ENCODE peak calls at places on chromosomes 3 and 15, in five cellular contexts. Y is dermis blood vessel endothelial cell, P is Calu3, C is colonic mucosa, K is NCI-H69. S is an unnamed sample.

GRCh38 chr15:62608369-62608768 is 434.2 kb upstream of the TPM1 start:
- DNase-seq in K (no peak), Y (no peak), P (no peak), C (no peak), S (no peak)

GRCh38 chr3:76405196-76405595 is 619.8 kb upstream of the ZNF717 start:
- DNase-seq in C (no peak), K (no peak), Y (no peak), P (no peak), S (no peak)

GRCh38 chr3:149688122-149688757 is 30.4 kb upstream of the WWTR1 start:
- DNase-seq in P (peak), C (no peak), K (peak), Y (no peak), S (no peak)

GRCh38 chr3:149506540-149506939 is 32.0 kb downstream of the TM4SF4 start:
- DNase-seq in Y (peak), K (no peak), P (no peak), C (no peak), S (no peak)

GRCh38 chr3:129553771-129554170 is 10.8 kb downstream of the H1-8 start:
- DNase-seq in P (no peak), K (peak), C (no peak), Y (no peak), S (no peak)

GRCh38 chr15:74426404-74427281 is 7.1 kb downstream of the SEMA7A start:
- DNase-seq in C (no peak), K (no peak), P (no peak), Y (no peak), S (no peak)

GRCh38 chr3:184568918-184569829 is 7.6 kb downstream of the EPHB3 start:
- DNase-seq in K (peak), C (peak), Y (peak), P (peak), S (no peak)

GRCh38 chr3:70749122-70749521 is 436.7 kb upstream of the MDFIC2 start:
- DNase-seq in K (no peak), P (no peak), C (no peak), Y (no peak), S (no peak)

GRCh38 chr15:31265090-31265870 is 61.4 kb upstream of the KLF13 start:
- DNase-seq in K (peak), P (no peak), C (peak), Y (no peak), S (no peak)

GRCh38 chr3:49158108-49158709 is 7.9 kb downstream of the CCDC71 start:
- DNase-seq in K (peak), Y (peak), C (peak), P (peak), S (peak)

GRCh38 chr15:80744411-80744810 is 34.8 kb upstream of the CEMIP start:
- DNase-seq in Y (no peak), K (no peak), C (no peak), P (no peak), S (no peak)

GRCh38 chr3:140733623-140734022 is 55.8 kb downstream of the TRIM42 start:
- DNase-seq in C (no peak), Y (no peak), K (no peak), P (no peak), S (no peak)

GRCh38 chr3:18740631-18741583 is 315.8 kb upstream of the SATB1 start:
- DNase-seq in Y (no peak), C (peak), P (no peak), K (no peak), S (peak)

GRCh38 chr3:182597621-182598041 is 195.7 kb upstream of the ATP11B start:
- DNase-seq in Y (no peak), C (no peak), P (peak), K (no peak), S (no peak)

GRCh38 chr3:65508743-65509422 is 529.8 kb downstream of the MAGI1 start:
- DNase-seq in K (peak), C (no peak), Y (no peak), P (no peak), S (no peak)

GRCh38 chr3:54185740-54186139 is 63.4 kb downstream of the CACNA2D3 start:
- DNase-seq in P (no peak), C (no peak), Y (no peak), K (no peak), S (no peak)

GRCh38 chr3:15015456-15015855 is 49.7 kb downstream of the MRPS25 start:
- DNase-seq in C (no peak), K (no peak), Y (no peak), P (no peak), S (no peak)

GRCh38 chr15:63896336-63897115 is 62.8 kb upstream of the HERC1 start:
- DNase-seq in Y (peak), P (peak), C (peak), K (no peak), S (peak)

GRCh38 chr3:194203482-194204035 is 67.6 kb downstream of the HES1 start:
- DNase-seq in P (no peak), K (peak), Y (no peak), C (no peak), S (peak)

GRCh38 chr3:46987485-46988401 is 8.3 kb downstream of the NBEAL2 start:
- DNase-seq in Y (peak), C (peak), P (no peak), K (no peak), S (peak)

S was measured in stimulated activated naive B cell treated with anti-CD40 and anti-IgM and Interleukin-4, amounts not matched to agents 10 μg/mL and 1 μg/mL and 100 μg/mL, for 72 hours.